ENCODE peak calls at places on chromosomes 3 and 15, in eight cellular contexts. P is NCI-H2029; T is aorta; L is AG08395; R is GM03348; X is LoVo; D is CD8-positive, alpha-beta memory T cell; W is putamen. C is an unnamed sample.

GRCh38 chr15:100461049-100461448 is 67.7 kb downstream of the CERS3 start:
- DNase-seq in R (no peak), T (no peak), W (no peak), X (no peak), P (no peak), D (no peak), L (no peak), C (no peak)

GRCh38 chr15:48647963-48648362 is 2.5 kb upstream of the FBN1 start:
- DNase-seq in W (no peak), L (peak), P (no peak), X (no peak), D (no peak), T (no peak), R (peak), C (no peak)

GRCh38 chr3:128870327-128870726 is 9.1 kb upstream of the ACAD9 start:
- DNase-seq in W (no peak), P (no peak), D (no peak), X (no peak), R (no peak), T (no peak), L (no peak), C (no peak)

GRCh38 chr15:95520511-95520910 is 810.0 kb upstream of the NR2F2 start:
- DNase-seq in L (no peak), R (no peak), P (no peak), T (no peak), X (no peak), W (no peak), D (no peak), C (no peak)

GRCh38 chr3:86960551-86960950 is 30.4 kb downstream of the VGLL3 start:
- DNase-seq in X (no peak), P (no peak), T (no peak), L (no peak), D (no peak), W (no peak), R (no peak), C (no peak)

GRCh38 chr15:66827039-66827697 is 125.1 kb downstream of the SMAD6 start:
- DNase-seq in D (no peak), T (no peak), W (no peak), X (no peak), P (no peak), L (no peak), R (no peak), C (no peak)

GRCh38 chr3:167936010-167936409 is 159.7 kb downstream of the GOLIM4 start:
- DNase-seq in X (no peak), D (no peak), T (no peak), W (no peak), P (no peak), R (no peak), L (no peak), C (no peak)

GRCh38 chr3:196979545-196979944 is 10.9 kb upstream of the PIGZ start:
- DNase-seq in X (no peak), T (no peak), D (no peak), L (peak), P (no peak), R (peak), W (no peak), C (no peak)

GRCh38 chr3:134311265-134311664 is 60.6 kb upstream of the RYK start:
- DNase-seq in W (no peak), P (no peak), D (no peak), X (no peak), L (peak), R (peak), T (no peak), C (no peak)

GRCh38 chr3:102571030-102571429 is 136.2 kb downstream of the ZPLD1 start:
- DNase-seq in D (no peak), R (no peak), X (no peak), T (no peak), L (no peak), W (no peak), P (no peak), C (no peak)

GRCh38 chr15:23687143-23687470 is at the start of gene NDN:
- DNase-seq in W (peak), D (no peak), L (peak), X (no peak), P (peak), T (peak), R (peak), C (no peak)

GRCh38 chr3:169604568-169604967 is 58.9 kb downstream of the MECOM start:
- DNase-seq in D (no peak), W (no peak), L (no peak), X (no peak), R (no peak), T (no peak), P (no peak), C (no peak)

GRCh38 chr15:66802087-66803001 is 100.3 kb downstream of the SMAD6 start:
- DNase-seq in P (no peak), D (no peak), T (no peak), L (peak), X (peak), W (no peak), R (peak), C (no peak)

GRCh38 chr15:70519616-70520015 is 243.7 kb downstream of the UACA start:
- DNase-seq in X (no peak), W (no peak), L (no peak), D (no peak), T (no peak), R (no peak), P (no peak), C (no peak)

GRCh38 chr15:80550910-80551265 is 144.2 kb upstream of the ABHD17C start:
- DNase-seq in P (no peak), X (no peak), L (no peak), R (no peak), W (no peak), T (no peak), D (no peak), C (no peak)

GRCh38 chr3:183766745-183767606 is 58.4 kb downstream of the MAP6D1 start:
- DNase-seq in R (peak), T (peak), D (peak), X (peak), P (peak), L (peak), W (peak), C (peak)